ENCODE peak calls at places on chromosomes 3 and 15, in eight cellular contexts. One of them, this sample, is unnamed.

GRCh38 chr15:47806008-47806407 is 88.7 kb downstream of the SEMA6D start:
- DNase-seq in GM23248: no peak
- DNase-seq in mammary epithelial cell: no peak
- DNase-seq in PC-3: no peak
- DNase-seq in adipocyte: no peak
- DNase-seq in K562: no peak
- DNase-seq in mesendoderm: no peak
- DNase-seq in neuronal stem cell: no peak
- DNase-seq in this sample: no peak

GRCh38 chr3:37202035-37202434 is 27.7 kb upstream of the LRRFIP2 start:
- DNase-seq in GM23248: no peak
- DNase-seq in mammary epithelial cell: no peak
- DNase-seq in adipocyte: no peak
- DNase-seq in mesendoderm: no peak
- DNase-seq in K562: no peak
- DNase-seq in neuronal stem cell: no peak
- DNase-seq in PC-3: no peak
- DNase-seq in this sample: no peak

GRCh38 chr3:53166781-53167291 is 5.8 kb downstream of the PRKCD start:
- DNase-seq in mesendoderm: no peak
- DNase-seq in neuronal stem cell: no peak
- DNase-seq in mammary epithelial cell: peak; percentile 26
- DNase-seq in GM23248: peak; percentile 41
- DNase-seq in K562: no peak
- DNase-seq in PC-3: peak; percentile 43
- DNase-seq in adipocyte: peak; percentile 41
- DNase-seq in this sample: no peak

GRCh38 chr3:172675371-172676193 is 35.3 kb downstream of the NCEH1 start:
- DNase-seq in PC-3: peak; percentile 88
- DNase-seq in neuronal stem cell: peak; percentile 58
- DNase-seq in GM23248: peak; percentile 57
- DNase-seq in mesendoderm: peak; percentile 65
- DNase-seq in mammary epithelial cell: peak; percentile 52
- DNase-seq in adipocyte: peak; percentile 82
- DNase-seq in K562: peak; percentile 43
- DNase-seq in this sample: no peak

GRCh38 chr3:54670269-54671000 is 257.4 kb downstream of the LRTM1 start:
- DNase-seq in neuronal stem cell: no peak
- DNase-seq in PC-3: no peak
- DNase-seq in K562: no peak
- DNase-seq in mesendoderm: peak; percentile 25
- DNase-seq in mammary epithelial cell: no peak
- DNase-seq in GM23248: no peak
- DNase-seq in adipocyte: no peak
- DNase-seq in this sample: peak; percentile 31

GRCh38 chr3:140420621-140421357 is 257.1 kb upstream of the TRIM42 start:
- DNase-seq in K562: no peak
- DNase-seq in PC-3: no peak
- DNase-seq in GM23248: peak; percentile 43
- DNase-seq in mesendoderm: peak; percentile 27
- DNase-seq in neuronal stem cell: no peak
- DNase-seq in mammary epithelial cell: no peak
- DNase-seq in adipocyte: peak; percentile 60
- DNase-seq in this sample: no peak

GRCh38 chr3:72675243-72675642 is 173.0 kb downstream of the SHQ1 start:
- DNase-seq in adipocyte: no peak
- DNase-seq in mesendoderm: no peak
- DNase-seq in PC-3: no peak
- DNase-seq in GM23248: peak; percentile 14
- DNase-seq in K562: no peak
- DNase-seq in neuronal stem cell: no peak
- DNase-seq in mammary epithelial cell: no peak
- DNase-seq in this sample: no peak

GRCh38 chr15:48084759-48085420 is 35.9 kb upstream of the SLC24A5 start:
- DNase-seq in K562: no peak
- DNase-seq in PC-3: peak; percentile 37
- DNase-seq in GM23248: peak; percentile 32
- DNase-seq in adipocyte: no peak
- DNase-seq in mesendoderm: peak; percentile 76
- DNase-seq in neuronal stem cell: peak; percentile 37
- DNase-seq in mammary epithelial cell: peak; percentile 6
- DNase-seq in this sample: no peak

GRCh38 chr3:89113887-89114840 is 6.7 kb downstream of the EPHA3 start:
- DNase-seq in PC-3: peak; percentile 69
- DNase-seq in adipocyte: peak; percentile 79
- DNase-seq in neuronal stem cell: peak; percentile 56
- DNase-seq in mammary epithelial cell: peak; percentile 84
- DNase-seq in K562: no peak
- DNase-seq in GM23248: peak; percentile 72
- DNase-seq in mesendoderm: peak; percentile 88
- DNase-seq in this sample: peak; percentile 61

GRCh38 chr3:10867384-10867783 is 51.4 kb downstream of the SLC6A11 start:
- DNase-seq in PC-3: no peak
- DNase-seq in mammary epithelial cell: peak; percentile 24
- DNase-seq in mesendoderm: peak; percentile 57
- DNase-seq in adipocyte: peak; percentile 32
- DNase-seq in K562: peak; percentile 29
- DNase-seq in neuronal stem cell: peak; percentile 58
- DNase-seq in GM23248: peak; percentile 34
- DNase-seq in this sample: no peak

GRCh38 chr15:45702041-45702440 is 67.2 kb downstream of the SQOR start:
- DNase-seq in adipocyte: no peak
- DNase-seq in mammary epithelial cell: peak; percentile 17
- DNase-seq in GM23248: no peak
- DNase-seq in K562: no peak
- DNase-seq in neuronal stem cell: no peak
- DNase-seq in mesendoderm: no peak
- DNase-seq in PC-3: no peak
- DNase-seq in this sample: no peak

GRCh38 chr3:93991286-93992030 is 11.5 kb downstream of the ARL13B start:
- DNase-seq in neuronal stem cell: no peak
- DNase-seq in adipocyte: no peak
- DNase-seq in GM23248: no peak
- DNase-seq in K562: no peak
- DNase-seq in mesendoderm: no peak
- DNase-seq in PC-3: no peak
- DNase-seq in mammary epithelial cell: no peak
- DNase-seq in this sample: no peak

GRCh38 chr15:72464251-72464650 is 9.9 kb upstream of the ARIH1 start:
- DNase-seq in PC-3: no peak
- DNase-seq in adipocyte: no peak
- DNase-seq in mesendoderm: no peak
- DNase-seq in K562: no peak
- DNase-seq in mammary epithelial cell: no peak
- DNase-seq in neuronal stem cell: no peak
- DNase-seq in GM23248: no peak
- DNase-seq in this sample: no peak

GRCh38 chr3:99966657-99967420 is 147.5 kb downstream of the FILIP1L start:
- DNase-seq in adipocyte: peak; percentile 72
- DNase-seq in PC-3: no peak
- DNase-seq in mesendoderm: no peak
- DNase-seq in GM23248: peak; percentile 47
- DNase-seq in neuronal stem cell: no peak
- DNase-seq in mammary epithelial cell: no peak
- DNase-seq in K562: no peak
- DNase-seq in this sample: no peak

GRCh38 chr3:62562017-62562416 is 188.7 kb upstream of the FEZF2 start:
- DNase-seq in GM23248: peak; percentile 84
- DNase-seq in PC-3: peak; percentile 35
- DNase-seq in mammary epithelial cell: no peak
- DNase-seq in adipocyte: peak; percentile 45
- DNase-seq in neuronal stem cell: no peak
- DNase-seq in K562: no peak
- DNase-seq in mesendoderm: no peak
- DNase-seq in this sample: no peak

GRCh38 chr3:124492824-124493223 is 237.4 kb upstream of the UMPS start:
- DNase-seq in K562: peak; percentile 48
- DNase-seq in neuronal stem cell: no peak
- DNase-seq in PC-3: peak; percentile 94
- DNase-seq in GM23248: peak; percentile 56
- DNase-seq in adipocyte: peak; percentile 15
- DNase-seq in mammary epithelial cell: peak; percentile 68
- DNase-seq in mesendoderm: peak; percentile 90
- DNase-seq in this sample: peak; percentile 78

GRCh38 chr3:46849098-46849631 is 14.1 kb downstream of the MYL3 start:
- DNase-seq in PC-3: no peak
- DNase-seq in GM23248: no peak
- DNase-seq in adipocyte: no peak
- DNase-seq in neuronal stem cell: no peak
- DNase-seq in mesendoderm: no peak
- DNase-seq in mammary epithelial cell: no peak
- DNase-seq in K562: no peak
- DNase-seq in this sample: no peak

GRCh38 chr15:74799255-74799842 is 13.3 kb upstream of the LMAN1L start:
- DNase-seq in PC-3: no peak
- DNase-seq in mammary epithelial cell: no peak
- DNase-seq in neuronal stem cell: no peak
- DNase-seq in K562: no peak
- DNase-seq in adipocyte: no peak
- DNase-seq in mesendoderm: no peak
- DNase-seq in GM23248: no peak
- DNase-seq in this sample: peak; percentile 28

GRCh38 chr3:46677096-46677702 is 16.3 kb downstream of the ALS2CL start:
- DNase-seq in adipocyte: no peak
- DNase-seq in K562: peak; percentile 39
- DNase-seq in GM23248: peak; percentile 40
- DNase-seq in mammary epithelial cell: no peak
- DNase-seq in PC-3: no peak
- DNase-seq in mesendoderm: no peak
- DNase-seq in neuronal stem cell: no peak
- DNase-seq in this sample: no peak

GRCh38 chr3:172465281-172465680 is 17.0 kb upstream of the GHSR start:
- DNase-seq in neuronal stem cell: no peak
- DNase-seq in adipocyte: no peak
- DNase-seq in GM23248: no peak
- DNase-seq in mesendoderm: no peak
- DNase-seq in mammary epithelial cell: no peak
- DNase-seq in K562: no peak
- DNase-seq in PC-3: no peak
- DNase-seq in this sample: no peak

GRCh38 chr15:78087944-78088772 is 4.2 kb upstream of the SH2D7 start:
- DNase-seq in adipocyte: no peak
- DNase-seq in neuronal stem cell: no peak
- DNase-seq in K562: no peak
- DNase-seq in GM23248: no peak
- DNase-seq in mesendoderm: no peak
- DNase-seq in mammary epithelial cell: peak; percentile 20
- DNase-seq in PC-3: no peak
- DNase-seq in this sample: no peak

GRCh38 chr3:177525987-177526712 is 328.9 kb upstream of the TBL1XR1 start:
- DNase-seq in neuronal stem cell: no peak
- DNase-seq in PC-3: peak; percentile 37
- DNase-seq in K562: no peak
- DNase-seq in mammary epithelial cell: peak; percentile 29
- DNase-seq in mesendoderm: no peak
- DNase-seq in GM23248: peak; percentile 43
- DNase-seq in adipocyte: peak; percentile 73
- DNase-seq in this sample: no peak

GRCh38 chr15:57640935-57641682 is 49.4 kb downstream of the MYZAP start:
- DNase-seq in PC-3: peak; percentile 38
- DNase-seq in GM23248: peak; percentile 52
- DNase-seq in mammary epithelial cell: peak; percentile 30
- DNase-seq in neuronal stem cell: peak; percentile 15
- DNase-seq in adipocyte: peak; percentile 68
- DNase-seq in K562: peak; percentile 22
- DNase-seq in mesendoderm: peak; percentile 47
- DNase-seq in this sample: no peak

GRCh38 chr3:191695815-191696153 is 234.8 kb downstream of the PYDC2 start:
- DNase-seq in mammary epithelial cell: no peak
- DNase-seq in GM23248: no peak
- DNase-seq in neuronal stem cell: no peak
- DNase-seq in PC-3: peak; percentile 8
- DNase-seq in mesendoderm: no peak
- DNase-seq in adipocyte: no peak
- DNase-seq in K562: no peak
- DNase-seq in this sample: no peak

GRCh38 chr3:127749361-127749760 is 73.0 kb downstream of the MGLL start:
- DNase-seq in K562: no peak
- DNase-seq in neuronal stem cell: no peak
- DNase-seq in GM23248: peak; percentile 30
- DNase-seq in mesendoderm: no peak
- DNase-seq in PC-3: no peak
- DNase-seq in adipocyte: no peak
- DNase-seq in mammary epithelial cell: no peak
- DNase-seq in this sample: no peak
- H3K9ac ChIP-seq in K562: no peak overlapping the region
- H3K9ac ChIP-seq in neuronal stem cell: no peak overlapping the region
- H3K9ac ChIP-seq in GM23248: peak overlapping the region; percentile 54
- H3K9ac ChIP-seq in mesendoderm: no peak overlapping the region
- H3K9ac ChIP-seq in PC-3: no peak overlapping the region
- H3K9ac ChIP-seq in adipocyte: peak overlapping the region; percentile 34
- H3K9ac ChIP-seq in mammary epithelial cell: no peak overlapping the region
- H3K9ac ChIP-seq in this sample: no peak overlapping the region

GRCh38 chr3:186821429-186822367 is 15.4 kb upstream of the RFC4 start:
- DNase-seq in PC-3: peak; percentile 80
- DNase-seq in mammary epithelial cell: peak; percentile 24
- DNase-seq in GM23248: peak; percentile 86
- DNase-seq in K562: no peak
- DNase-seq in adipocyte: peak; percentile 87
- DNase-seq in neuronal stem cell: no peak
- DNase-seq in mesendoderm: peak; percentile 65
- DNase-seq in this sample: no peak
- H3K9ac ChIP-seq in PC-3: no peak overlapping the region
- H3K9ac ChIP-seq in mammary epithelial cell: no peak overlapping the region
- H3K9ac ChIP-seq in GM23248: peak overlapping the region; percentile 54
- H3K9ac ChIP-seq in K562: no peak overlapping the region
- H3K9ac ChIP-seq in adipocyte: peak overlapping the region; percentile 31
- H3K9ac ChIP-seq in neuronal stem cell: no peak overlapping the region
- H3K9ac ChIP-seq in mesendoderm: peak overlapping the region; percentile 55
- H3K9ac ChIP-seq in this sample: no peak overlapping the region

GRCh38 chr3:39315420-39315819 is 14.1 kb upstream of the CCR8 start:
- DNase-seq in PC-3: no peak
- DNase-seq in adipocyte: no peak
- DNase-seq in mammary epithelial cell: no peak
- DNase-seq in K562: no peak
- DNase-seq in mesendoderm: no peak
- DNase-seq in neuronal stem cell: no peak
- DNase-seq in GM23248: peak; percentile 15
- DNase-seq in this sample: no peak
- H3K9ac ChIP-seq in PC-3: no peak overlapping the region
- H3K9ac ChIP-seq in adipocyte: no peak overlapping the region
- H3K9ac ChIP-seq in mammary epithelial cell: no peak overlapping the region
- H3K9ac ChIP-seq in K562: no peak overlapping the region
- H3K9ac ChIP-seq in mesendoderm: no peak overlapping the region
- H3K9ac ChIP-seq in neuronal stem cell: no peak overlapping the region
- H3K9ac ChIP-seq in GM23248: no peak overlapping the region
- H3K9ac ChIP-seq in this sample: no peak overlapping the region

DNA sequence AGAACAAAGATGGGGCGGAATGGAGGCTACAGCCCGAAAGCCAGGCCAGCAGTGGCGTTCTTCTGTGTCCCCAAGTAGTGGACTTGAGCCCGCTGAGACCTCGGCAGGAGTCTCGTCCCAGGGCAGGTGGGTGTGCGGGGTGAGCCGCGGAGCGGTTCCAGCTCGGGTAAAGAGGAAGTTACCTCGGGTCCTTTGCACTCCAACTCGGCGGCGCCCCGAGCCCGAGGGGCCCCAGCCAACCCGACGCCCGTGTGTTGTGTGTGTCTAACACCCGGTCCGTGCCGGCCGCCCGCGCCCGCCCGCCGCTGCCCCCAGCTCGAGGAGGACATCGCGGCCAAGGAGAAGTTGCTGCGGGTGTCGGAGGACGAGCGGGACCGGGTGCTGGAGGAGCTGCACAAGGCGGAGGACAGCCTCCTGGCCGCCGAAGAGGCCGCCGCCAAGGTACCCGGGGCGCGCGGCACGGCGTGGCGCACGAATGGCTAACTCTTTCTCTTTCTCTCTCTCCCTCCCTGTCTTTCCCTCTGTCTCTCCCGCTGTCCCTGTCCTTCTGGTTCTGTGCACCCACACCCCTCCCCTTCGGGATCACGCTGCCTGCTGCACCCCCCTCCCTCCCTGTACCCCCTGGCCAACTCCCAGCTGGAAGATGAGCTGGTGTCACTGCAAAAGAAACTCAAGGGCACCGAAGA is 987 bp downstream of the TPM1 start:
- DNase-seq in neuronal stem cell: no peak
- DNase-seq in K562: no peak
- DNase-seq in PC-3: no peak
- DNase-seq in GM23248: peak; percentile 50
- DNase-seq in adipocyte: peak; percentile 54
- DNase-seq in mammary epithelial cell: peak; percentile 37
- DNase-seq in mesendoderm: no peak
- DNase-seq in this sample: peak; percentile 60
- H3K9ac ChIP-seq in neuronal stem cell: peak overlapping the region; percentile 97
- H3K9ac ChIP-seq in K562: no peak overlapping the region
- H3K9ac ChIP-seq in PC-3: peak overlapping the region; percentile 59
- H3K9ac ChIP-seq in GM23248: peak overlapping the region; percentile 97
- H3K9ac ChIP-seq in adipocyte: peak overlapping the region; percentile 84
- H3K9ac ChIP-seq in mammary epithelial cell: peak overlapping the region; percentile 93
- H3K9ac ChIP-seq in mesendoderm: peak overlapping the region; percentile 90
- H3K9ac ChIP-seq in this sample: peak overlapping the region; percentile 91

This sample was measured in colonic mucosa.